ENCODE peak calls at places on chromosomes 12 and 14, in ten cellular contexts. M, S, U, O, I, G, P, B, K and F are unnamed samples.

GRCh38 chr14:76957224-76957881 is 71.2 kb downstream of the IRF2BPL start:
- DNase-seq in S (no peak), I (no peak), U (no peak), M (no peak), B (peak; percentile 28), P (no peak), O (peak; percentile 56), G (no peak), K (no peak), F (no peak)

GRCh38 chr12:21547437-21547836 is 21.3 kb downstream of the SPX start:
- DNase-seq in I (no peak), B (no peak), G (no peak), O (no peak), U (no peak), M (no peak), K (no peak), P (no peak), S (no peak), F (no peak)

GRCh38 chr14:54591461-54592245 is 24.7 kb downstream of the SAMD4A start:
- DNase-seq in M (no peak), O (no peak), I (no peak), U (no peak), K (no peak), S (no peak), G (no peak), P (no peak), B (peak; percentile 73), F (no peak)

GRCh38 chr12:75602111-75602510 is 90.7 kb upstream of the KRR1 start:
- DNase-seq in G (no peak), P (no peak), B (no peak), U (no peak), K (no peak), I (no peak), S (no peak), M (no peak), O (peak; percentile 59), F (no peak)

GRCh38 chr12:12333407-12333831 is 16.6 kb downstream of the MANSC1 start:
- DNase-seq in P (no peak), G (no peak), I (no peak), O (peak; percentile 77), B (no peak), S (no peak), M (peak; percentile 92), U (no peak), K (peak; percentile 83), F (no peak)

GRCh38 chr14:21915814-21916213 is 242.2 kb upstream of the OR4E1 start:
- DNase-seq in O (no peak), G (no peak), P (no peak), M (no peak), B (no peak), S (no peak), I (no peak), U (no peak), K (peak; percentile 35), F (no peak)

GRCh38 chr12:53221203-53222076 is 10.6 kb downstream of the RARG start:
- DNase-seq in G (no peak), B (peak; percentile 88), O (peak; percentile 58), U (peak; percentile 95), I (peak; percentile 56), M (peak; percentile 51), K (peak; percentile 85), P (no peak), S (no peak), F (peak; percentile 85)

GRCh38 chr12:57477710-57478681 is 1.7 kb downstream of the ARHGAP9 start:
- DNase-seq in M (peak; percentile 48), I (no peak), S (no peak), B (no peak), K (no peak), P (no peak), O (no peak), U (no peak), G (no peak), F (no peak)

GRCh38 chr12:96077081-96077480 is 41.7 kb upstream of the LTA4H start:
- DNase-seq in K (no peak), B (no peak), P (no peak), O (no peak), I (no peak), G (no peak), U (no peak), S (no peak), M (no peak), F (no peak)

GRCh38 chr14:64502476-64503183 is 1.0 kb downstream of the ZBTB25 start:
- DNase-seq in M (peak; percentile 16), B (no peak), U (no peak), S (no peak), G (no peak), O (no peak), P (no peak), K (peak; percentile 30), I (no peak), F (no peak)
- H3K27ac ChIP-seq in M (peak overlapping the region; percentile 100), B (peak overlapping the region; percentile 99), U (peak overlapping the region; percentile 100), S (peak overlapping the region; percentile 95), G (peak overlapping the region; percentile 99), O (peak overlapping the region; percentile 100), P (peak overlapping the region; percentile 100), K (peak overlapping the region; percentile 99), I (peak overlapping the region; percentile 98), F (peak overlapping the region; percentile 98)

GRCh38 chr12:122123761-122124145 is 45.2 kb downstream of the MLXIP start:
- DNase-seq in S (no peak), P (no peak), M (no peak), U (peak; percentile 20), G (no peak), B (no peak), I (no peak), O (no peak), K (no peak), F (no peak)
- H3K27ac ChIP-seq in S (peak overlapping the region; percentile 47), P (no peak overlapping the region), M (no peak overlapping the region), U (no peak overlapping the region), G (no peak overlapping the region), B (no peak overlapping the region), I (no peak overlapping the region), O (no peak overlapping the region), K (no peak overlapping the region), F (no peak overlapping the region)

DNA sequence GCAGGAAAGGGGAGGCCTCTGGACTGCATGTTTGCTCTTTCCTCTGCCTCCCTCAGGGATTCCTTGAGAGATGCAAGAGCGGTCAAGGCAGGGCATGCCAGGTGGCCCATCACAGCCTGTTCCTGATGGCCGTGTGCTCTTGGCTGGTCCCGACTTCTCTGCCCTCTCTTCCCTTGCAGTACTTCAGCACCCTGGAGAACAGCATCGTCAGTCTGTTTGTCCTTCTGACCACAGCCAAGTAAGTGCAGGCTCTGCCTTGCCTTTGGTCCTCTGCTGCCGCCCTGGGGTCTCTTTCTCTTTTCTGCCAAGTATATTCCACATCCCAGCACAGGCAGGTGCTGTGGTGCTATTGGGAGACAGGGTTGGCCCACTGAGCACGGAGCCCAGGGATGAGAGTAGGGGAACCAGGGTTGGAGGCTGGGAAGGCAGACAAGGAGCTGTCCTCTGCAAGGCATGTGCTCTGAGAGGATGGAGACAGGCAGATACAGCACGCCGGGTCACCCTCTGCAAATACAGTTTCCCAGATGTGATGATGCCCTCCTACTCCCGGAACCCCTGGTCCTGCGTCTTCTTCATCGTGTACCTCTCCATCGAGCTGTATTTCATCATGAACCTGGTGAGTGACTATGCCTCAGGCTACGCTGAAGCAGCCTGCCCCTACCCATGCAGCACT is 51.9 kb downstream of the TPCN1 start:
- DNase-seq in M (peak; percentile 36), K (no peak), S (no peak), U (no peak), P (no peak), O (no peak), G (no peak), I (no peak), B (peak; percentile 29), F (peak; percentile 48)
- H3K27ac ChIP-seq in M (no peak overlapping the region), K (peak overlapping the region; percentile 49), S (no peak overlapping the region), U (peak overlapping the region; percentile 57), P (peak overlapping the region; percentile 86), O (no peak overlapping the region), G (peak overlapping the region; percentile 67), I (peak overlapping the region; percentile 14), B (no peak overlapping the region), F (peak overlapping the region; percentile 81)

GRCh38 chr12:2286461-2287131 is 233.8 kb downstream of the CACNA1C start:
- DNase-seq in M (no peak), S (no peak), B (peak; percentile 87), K (peak; percentile 15), I (no peak), O (no peak), G (no peak), U (no peak), P (no peak), F (no peak)
- H3K27ac ChIP-seq in M (peak overlapping the region; percentile 9), S (no peak overlapping the region), B (peak overlapping the region; percentile 94), K (no peak overlapping the region), I (no peak overlapping the region), O (no peak overlapping the region), G (peak overlapping the region; percentile 80), U (peak overlapping the region; percentile 57), P (peak overlapping the region; percentile 60), F (peak overlapping the region; percentile 20)

GRCh38 chr12:109568486-109568885 is 4.8 kb downstream of the MMAB start:
- DNase-seq in S (no peak), K (no peak), G (no peak), B (no peak), U (no peak), M (peak; percentile 9), P (no peak), I (no peak), O (no peak), F (no peak)

GRCh38 chr12:109573029-109573913 is at the start of the genes MMAB and MVK:
- DNase-seq in I (peak; percentile 99), G (peak; percentile 100), M (peak; percentile 99), B (peak; percentile 99), S (peak; percentile 99), U (peak; percentile 97), O (peak; percentile 99), K (peak; percentile 99), P (peak; percentile 98), F (peak; percentile 100)

GRCh38 chr12:109573914-109574244 is 285 bp downstream of the MVK start:
- DNase-seq in U (no peak), O (no peak), S (no peak), G (no peak), I (no peak), P (no peak), B (no peak), K (no peak), M (no peak), F (no peak)

GRCh38 chr12:109572506-109572845 is 828 bp downstream of the MMAB start:
- DNase-seq in B (no peak), K (no peak), O (no peak), P (no peak), U (no peak), I (no peak), M (no peak), G (no peak), S (no peak), F (no peak)

DNA sequence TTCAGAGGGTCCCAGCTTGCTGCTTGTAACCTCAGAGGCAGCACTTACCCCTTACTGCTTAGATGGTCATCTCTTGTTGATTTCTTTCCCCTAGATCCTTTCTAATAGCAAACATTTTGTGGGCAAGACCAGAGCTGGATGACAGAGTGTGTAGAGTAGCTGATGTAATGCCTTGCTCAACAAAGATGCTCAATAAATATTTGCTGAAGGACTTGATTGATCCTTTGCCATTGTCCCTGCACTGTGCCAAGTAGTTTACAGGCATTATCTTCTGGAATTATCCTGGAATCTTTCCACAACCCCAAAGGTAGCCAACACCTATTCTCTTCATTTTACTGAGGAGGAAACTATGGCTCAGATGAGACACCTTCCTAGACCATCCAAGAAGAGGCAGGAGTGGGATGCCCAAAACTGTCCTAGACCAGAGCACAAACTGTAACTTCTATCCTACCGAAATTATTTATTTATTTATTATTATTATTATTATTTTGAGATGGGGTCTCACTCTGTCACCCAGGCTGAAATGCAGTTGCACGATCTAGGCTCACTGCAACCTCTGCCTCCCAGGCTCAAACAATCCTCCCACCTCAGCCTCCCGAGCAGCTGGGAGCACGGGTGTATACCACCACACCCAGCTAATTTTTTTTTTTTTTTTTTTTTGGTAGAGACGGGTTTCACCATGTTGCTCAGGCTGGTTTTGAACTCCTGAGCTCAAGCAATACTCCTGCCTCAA is 1.4 kb downstream of the MMAB start:
- DNase-seq in K (no peak), B (no peak), M (no peak), I (no peak), U (no peak), S (no peak), P (no peak), O (no peak), G (no peak), F (no peak)
- H3K27ac ChIP-seq in K (no peak overlapping the region), B (no peak overlapping the region), M (no peak overlapping the region), I (peak overlapping the region; percentile 90), U (no peak overlapping the region), S (no peak overlapping the region), P (no peak overlapping the region), O (peak overlapping the region; percentile 96), G (no peak overlapping the region), F (no peak overlapping the region)